ENCODE peak calls at places on chromosomes 13 and 19, in six cellular contexts. U is T-helper 17 cell; W is adrenal gland; Y is NCI-H2081 treated with DMSO at 0.1 percent for 48 hours; R is renal cortical epithelial cell; O is stimulated activated CD8-positive, alpha-beta memory T cell treated with anti-CD3 and anti-CD28 coated beads, Interleukin-4, amount 100 ng/mL, for 24 hours. D is an unnamed sample.

GRCh38 chr13:80664930-80665329 is 324.0 kb upstream of the SPRY2 start:
- DNase-seq in W (no peak), Y (no peak), O (no peak), R (no peak), U (no peak), D (no peak)

GRCh38 chr19:51060336-51060735 is 4.6 kb downstream of the KLK13 start:
- DNase-seq in W (no peak), U (no peak), R (no peak), O (no peak), Y (no peak), D (no peak)

GRCh38 chr19:47518139-47518538 is 3.3 kb upstream of the NAPA start:
- DNase-seq in U (no peak), O (peak), Y (no peak), W (no peak), R (no peak), D (no peak)

GRCh38 chr19:3554254-3555083 is 2.9 kb downstream of the MFSD12 start:
- DNase-seq in W (no peak), Y (no peak), O (no peak), U (no peak), R (peak), D (no peak)

GRCh38 chr19:4582980-4583842 is 23.7 kb upstream of the SEMA6B start:
- DNase-seq in Y (no peak), W (peak), U (no peak), R (peak), O (no peak), D (no peak)

GRCh38 chr13:30744056-30744684 is 8.8 kb downstream of the ALOX5AP start:
- DNase-seq in O (peak), U (peak), R (peak), Y (no peak), W (peak), D (no peak)

GRCh38 chr13:44103721-44104490 is 224.2 kb downstream of the LACC1 start:
- DNase-seq in U (no peak), W (no peak), R (peak), Y (no peak), O (no peak), D (no peak)

GRCh38 chr19:36030264-36031148 is 2.2 kb downstream of the CLIP3 start:
- DNase-seq in O (no peak), U (no peak), W (no peak), R (peak), Y (no peak), D (no peak)

GRCh38 chr19:18697680-18698079 is 14.2 kb downstream of the CRTC1 start:
- DNase-seq in Y (no peak), O (no peak), W (no peak), U (no peak), R (no peak), D (no peak)

GRCh38 chr19:48400018-48400742 is 6.7 kb downstream of the GRIN2D start:
- DNase-seq in U (peak), Y (no peak), R (no peak), W (peak), O (no peak), D (no peak)

GRCh38 chr13:109151696-109152095 is 522.3 kb downstream of the MYO16 start:
- DNase-seq in W (no peak), Y (no peak), U (no peak), O (no peak), R (no peak), D (no peak)

GRCh38 chr13:28653111-28653510 is 5.8 kb upstream of the POMP start:
- DNase-seq in R (no peak), O (no peak), W (no peak), Y (no peak), U (no peak), D (no peak)

GRCh38 chr13:31896427-31896826 is 135.1 kb upstream of the FRY start:
- DNase-seq in U (no peak), R (no peak), O (no peak), Y (no peak), W (no peak), D (no peak)

GRCh38 chr13:105336706-105337582 is 1198.5 kb downstream of the EFNB2 start:
- DNase-seq in Y (no peak), R (no peak), O (no peak), U (no peak), W (no peak), D (no peak)

GRCh38 chr19:47353307-47353712 is 4.2 kb downstream of the DHX34 start:
- DNase-seq in U (no peak), W (no peak), Y (no peak), R (no peak), O (no peak), D (no peak)

GRCh38 chr13:110841846-110842245 is 73.0 kb downstream of the ANKRD10 start:
- DNase-seq in W (no peak), Y (no peak), O (no peak), R (peak), U (no peak), D (no peak)

GRCh38 chr19:8592231-8593009 is 15.2 kb upstream of the MYO1F start:
- DNase-seq in Y (no peak), U (peak), O (peak), R (peak), W (peak), D (no peak)

GRCh38 chr19:32599736-32600157 is 18.8 kb downstream of the PDCD5 start:
- DNase-seq in R (peak), U (no peak), O (no peak), W (peak), Y (no peak), D (peak)

GRCh38 chr13:54643863-54644262 is 1615.2 kb downstream of the OLFM4 start:
- DNase-seq in W (no peak), Y (no peak), U (no peak), R (no peak), O (no peak), D (no peak)

GRCh38 chr19:47609885-47610545 is 1.1 kb downstream of the BICRA start:
- DNase-seq in R (no peak), W (peak), U (peak), Y (no peak), O (no peak), D (no peak)

GRCh38 chr19:18798384-18799352 is 7.6 kb upstream of the COMP start:
- DNase-seq in R (no peak), O (no peak), U (no peak), W (no peak), Y (no peak), D (no peak)

GRCh38 chr13:30107536-30108136 is 199.7 kb downstream of the KATNAL1 start:
- DNase-seq in Y (no peak), U (no peak), O (no peak), W (peak), R (peak), D (no peak)

GRCh38 chr13:111204438-111205177 is 89.5 kb downstream of the ARHGEF7 start:
- DNase-seq in Y (no peak), O (no peak), U (no peak), W (peak), R (peak), D (no peak)

GRCh38 chr13:29887030-29887557 is 36.7 kb upstream of the UBL3 start:
- DNase-seq in W (no peak), Y (no peak), O (no peak), R (no peak), U (no peak), D (no peak)

GRCh38 chr19:13207237-13208130 is 57.3 kb downstream of the IER2 start:
- DNase-seq in R (no peak), W (peak), U (no peak), O (no peak), Y (no peak), D (no peak)

GRCh38 chr13:33184530-33184929 is 101.0 kb downstream of the STARD13 start:
- DNase-seq in U (no peak), Y (no peak), O (no peak), R (no peak), W (no peak), D (no peak)

GRCh38 chr13:51955281-51955771 is 55.9 kb downstream of the ATP7B start:
- DNase-seq in W (no peak), R (no peak), O (no peak), Y (no peak), U (no peak), D (no peak)

GRCh38 chr13:73231456-73231855 is 172.7 kb downstream of the KLF5 start:
- DNase-seq in U (no peak), R (no peak), Y (no peak), O (no peak), W (no peak), D (no peak)

GRCh38 chr13:107185889-107186288 is 618.0 kb upstream of the ARGLU1 start:
- DNase-seq in O (no peak), U (no peak), W (no peak), R (peak), Y (no peak), D (no peak)

GRCh38 chr13:98528663-98529064 is 48.2 kb downstream of the STK24 start:
- DNase-seq in O (no peak), R (no peak), W (peak), U (no peak), Y (no peak), D (no peak)

GRCh38 chr13:79741006-79741405 is 260.1 kb downstream of the NDFIP2 start:
- DNase-seq in O (no peak), Y (no peak), W (peak), R (peak), U (no peak), D (no peak)

GRCh38 chr19:49883094-49883493 is 5.6 kb downstream of the TBC1D17 start:
- DNase-seq in Y (no peak), U (no peak), W (no peak), O (no peak), R (no peak), D (no peak)

GRCh38 chr13:97757807-97758206 is 195.7 kb upstream of the IPO5 start:
- DNase-seq in O (no peak), R (no peak), U (no peak), W (peak), Y (no peak), D (no peak)

GRCh38 chr19:13091400-13092161 is 11.1 kb downstream of the LYL1 start:
- DNase-seq in W (no peak), R (peak), Y (no peak), O (no peak), U (no peak), D (peak)

GRCh38 chr13:93172109-93172508 is 54.5 kb upstream of the GPC6 start:
- DNase-seq in O (no peak), W (no peak), Y (no peak), U (no peak), R (no peak), D (no peak)